ENCODE peak calls at places on chromosomes 2 and 18, in four cellular contexts. One of them, this sample, is unnamed.
A peak's percentile ranks its signal among the peaks of the same experiment; 100 is the strongest.

GRCh38 chr18:13234528-13234795 is 15.9 kb downstream of the LDLRAD4 start:
- DNase-seq in choroid plexus epithelial cell: no peak
- DNase-seq in lower leg skin: peak; percentile 80
- DNase-seq in AG10803: no peak
- DNase-seq in this sample: no peak

GRCh38 chr2:37843554-37843953 is 81.5 kb upstream of the RMDN2 start:
- DNase-seq in choroid plexus epithelial cell: peak; percentile 69
- DNase-seq in lower leg skin: no peak
- DNase-seq in AG10803: peak; percentile 88
- DNase-seq in this sample: no peak

GRCh38 chr2:82120120-82120519 is 1815.6 kb upstream of the LRRTM1 start:
- DNase-seq in choroid plexus epithelial cell: no peak
- DNase-seq in lower leg skin: no peak
- DNase-seq in AG10803: no peak
- DNase-seq in this sample: no peak

GRCh38 chr2:20208487-20208882 is 16.4 kb downstream of the SDC1 start:
- DNase-seq in choroid plexus epithelial cell: peak; percentile 64
- DNase-seq in lower leg skin: no peak
- DNase-seq in AG10803: peak; percentile 42
- DNase-seq in this sample: no peak

GRCh38 chr2:216882876-216883275 is 23.0 kb upstream of the TNP1 start:
- DNase-seq in choroid plexus epithelial cell: no peak
- DNase-seq in lower leg skin: no peak
- DNase-seq in AG10803: no peak
- DNase-seq in this sample: no peak

GRCh38 chr2:180715044-180715443 is 265.4 kb upstream of the UBE2E3 start:
- DNase-seq in choroid plexus epithelial cell: no peak
- DNase-seq in lower leg skin: no peak
- DNase-seq in AG10803: no peak
- DNase-seq in this sample: peak; percentile 92

GRCh38 chr2:16861154-16861929 is 195.7 kb upstream of the CYRIA start:
- DNase-seq in choroid plexus epithelial cell: peak; percentile 72
- DNase-seq in lower leg skin: no peak
- DNase-seq in AG10803: no peak
- DNase-seq in this sample: no peak

GRCh38 chr18:34773961-34774754 is 64.1 kb downstream of the DTNA start:
- DNase-seq in choroid plexus epithelial cell: peak; percentile 50
- DNase-seq in lower leg skin: no peak
- DNase-seq in AG10803: peak; percentile 56
- DNase-seq in this sample: no peak

GRCh38 chr2:207766697-207767460 is 2.8 kb downstream of the FZD5 start:
- DNase-seq in choroid plexus epithelial cell: no peak
- DNase-seq in lower leg skin: no peak
- DNase-seq in AG10803: no peak
- DNase-seq in this sample: no peak

GRCh38 chr2:112004246-112004645 is 50.8 kb upstream of the TMEM87B start:
- DNase-seq in choroid plexus epithelial cell: peak; percentile 24
- DNase-seq in lower leg skin: peak; percentile 88
- DNase-seq in AG10803: no peak
- DNase-seq in this sample: no peak

GRCh38 chr2:15993666-15994065 is 53.3 kb downstream of the MYCN start:
- DNase-seq in choroid plexus epithelial cell: no peak
- DNase-seq in lower leg skin: no peak
- DNase-seq in AG10803: no peak
- DNase-seq in this sample: no peak

GRCh38 chr18:5197032-5197434 is at the start of gene AKAIN1:
- DNase-seq in choroid plexus epithelial cell: peak; percentile 41
- DNase-seq in lower leg skin: no peak
- DNase-seq in AG10803: peak; percentile 27
- DNase-seq in this sample: no peak

GRCh38 chr2:75595541-75596395 is 35.0 kb upstream of the EVA1A start:
- DNase-seq in choroid plexus epithelial cell: peak; percentile 89
- DNase-seq in lower leg skin: no peak
- DNase-seq in AG10803: peak; percentile 87
- DNase-seq in this sample: no peak

GRCh38 chr2:55425449-55425848 is 5.8 kb upstream of the CCDC88A start:
- DNase-seq in choroid plexus epithelial cell: peak; percentile 91
- DNase-seq in lower leg skin: no peak
- DNase-seq in AG10803: peak; percentile 70
- DNase-seq in this sample: no peak

GRCh38 chr2:146451972-146452371 is 1392.9 kb upstream of the ACVR2A start:
- DNase-seq in choroid plexus epithelial cell: no peak
- DNase-seq in lower leg skin: no peak
- DNase-seq in AG10803: no peak
- DNase-seq in this sample: no peak

GRCh38 chr2:233056961-233057605 is 3.1 kb upstream of the INPP5D start:
- DNase-seq in choroid plexus epithelial cell: no peak
- DNase-seq in lower leg skin: peak; percentile 40
- DNase-seq in AG10803: no peak
- DNase-seq in this sample: no peak

GRCh38 chr2:219358170-219359075 is 25.9 kb upstream of the RESP18 start:
- DNase-seq in choroid plexus epithelial cell: no peak
- DNase-seq in lower leg skin: no peak
- DNase-seq in AG10803: no peak
- DNase-seq in this sample: no peak

GRCh38 chr2:187567126-187567525 is 12.9 kb upstream of the TFPI start:
- DNase-seq in choroid plexus epithelial cell: peak; percentile 93
- DNase-seq in lower leg skin: no peak
- DNase-seq in AG10803: peak; percentile 76
- DNase-seq in this sample: no peak

GRCh38 chr2:239806758-239807434 is 218.2 kb downstream of the NDUFA10 start:
- DNase-seq in choroid plexus epithelial cell: no peak
- DNase-seq in lower leg skin: peak; percentile 79
- DNase-seq in AG10803: no peak
- DNase-seq in this sample: no peak

GRCh38 chr2:100278986-100279385 is 43.3 kb downstream of the LONRF2 start:
- DNase-seq in choroid plexus epithelial cell: no peak
- DNase-seq in lower leg skin: peak; percentile 69
- DNase-seq in AG10803: no peak
- DNase-seq in this sample: no peak

GRCh38 chr2:86298411-86299390 is 38.7 kb downstream of the REEP1 start:
- DNase-seq in choroid plexus epithelial cell: no peak
- DNase-seq in lower leg skin: peak; percentile 76
- DNase-seq in AG10803: peak; percentile 6
- DNase-seq in this sample: no peak

GRCh38 chr2:211957799-211958198 is 580.8 kb downstream of the ERBB4 start:
- DNase-seq in choroid plexus epithelial cell: no peak
- DNase-seq in lower leg skin: no peak
- DNase-seq in AG10803: no peak
- DNase-seq in this sample: peak; percentile 34

GRCh38 chr2:143936758-143937562 is 583.0 kb downstream of the ZEB2 start:
- DNase-seq in choroid plexus epithelial cell: peak; percentile 38
- DNase-seq in lower leg skin: peak; percentile 86
- DNase-seq in AG10803: peak; percentile 36
- DNase-seq in this sample: no peak

GRCh38 chr2:205245652-205246051 is 436.6 kb upstream of the NRP2 start:
- DNase-seq in choroid plexus epithelial cell: peak; percentile 11
- DNase-seq in lower leg skin: no peak
- DNase-seq in AG10803: peak; percentile 75
- DNase-seq in this sample: no peak

GRCh38 chr2:6072757-6073156 is 380.6 kb downstream of the SOX11 start:
- DNase-seq in choroid plexus epithelial cell: no peak
- DNase-seq in lower leg skin: no peak
- DNase-seq in AG10803: no peak
- DNase-seq in this sample: no peak

GRCh38 chr2:45030553-45030952 is 21.3 kb upstream of the SIX2 start:
- DNase-seq in choroid plexus epithelial cell: no peak
- DNase-seq in lower leg skin: no peak
- DNase-seq in AG10803: no peak
- DNase-seq in this sample: no peak

GRCh38 chr2:3285901-3286645 is 91.5 kb downstream of the EIPR1 start:
- DNase-seq in choroid plexus epithelial cell: no peak
- DNase-seq in lower leg skin: peak; percentile 81
- DNase-seq in AG10803: no peak
- DNase-seq in this sample: no peak

GRCh38 chr2:129753261-129753660 is 226.2 kb upstream of the RAB6C start:
- DNase-seq in choroid plexus epithelial cell: no peak
- DNase-seq in lower leg skin: no peak
- DNase-seq in AG10803: no peak
- DNase-seq in this sample: no peak

GRCh38 chr2:95695613-95696012 is 103.8 kb downstream of the TRIM43 start:
- DNase-seq in choroid plexus epithelial cell: no peak
- DNase-seq in lower leg skin: peak; percentile 94
- DNase-seq in AG10803: no peak
- DNase-seq in this sample: no peak

GRCh38 chr2:127479219-127479825 is 47.0 kb downstream of the IWS1 start:
- DNase-seq in choroid plexus epithelial cell: peak; percentile 86
- DNase-seq in lower leg skin: no peak
- DNase-seq in AG10803: peak; percentile 68
- DNase-seq in this sample: peak; percentile 23

GRCh38 chr2:177289824-177290632 is 25.5 kb upstream of the NFE2L2 start:
- DNase-seq in choroid plexus epithelial cell: no peak
- DNase-seq in lower leg skin: no peak
- DNase-seq in AG10803: no peak
- DNase-seq in this sample: no peak

GRCh38 chr2:25274868-25275574 is 66.7 kb downstream of the DNMT3A start:
- DNase-seq in choroid plexus epithelial cell: no peak
- DNase-seq in lower leg skin: no peak
- DNase-seq in AG10803: no peak
- DNase-seq in this sample: no peak

GRCh38 chr2:62309465-62310091 is 113.7 kb downstream of the B3GNT2 start:
- DNase-seq in choroid plexus epithelial cell: no peak
- DNase-seq in lower leg skin: no peak
- DNase-seq in AG10803: peak; percentile 10
- DNase-seq in this sample: no peak

GRCh38 chr18:77131100-77131651 is 1.4 kb downstream of the MBP start:
- DNase-seq in choroid plexus epithelial cell: peak; percentile 67
- DNase-seq in lower leg skin: peak; percentile 90
- DNase-seq in AG10803: no peak
- DNase-seq in this sample: no peak

GRCh38 chr2:181656450-181657261 is at the start of gene CERKL:
- DNase-seq in choroid plexus epithelial cell: no peak
- DNase-seq in lower leg skin: no peak
- DNase-seq in AG10803: peak; percentile 6
- DNase-seq in this sample: no peak

GRCh38 chr2:167890739-167891138 is 356.7 kb downstream of the STK39 start:
- DNase-seq in choroid plexus epithelial cell: no peak
- DNase-seq in lower leg skin: no peak
- DNase-seq in AG10803: no peak
- DNase-seq in this sample: no peak

GRCh38 chr2:235689427-235689853 is 195.6 kb downstream of the AGAP1 start:
- DNase-seq in choroid plexus epithelial cell: no peak
- DNase-seq in lower leg skin: no peak
- DNase-seq in AG10803: no peak
- DNase-seq in this sample: no peak

DNA sequence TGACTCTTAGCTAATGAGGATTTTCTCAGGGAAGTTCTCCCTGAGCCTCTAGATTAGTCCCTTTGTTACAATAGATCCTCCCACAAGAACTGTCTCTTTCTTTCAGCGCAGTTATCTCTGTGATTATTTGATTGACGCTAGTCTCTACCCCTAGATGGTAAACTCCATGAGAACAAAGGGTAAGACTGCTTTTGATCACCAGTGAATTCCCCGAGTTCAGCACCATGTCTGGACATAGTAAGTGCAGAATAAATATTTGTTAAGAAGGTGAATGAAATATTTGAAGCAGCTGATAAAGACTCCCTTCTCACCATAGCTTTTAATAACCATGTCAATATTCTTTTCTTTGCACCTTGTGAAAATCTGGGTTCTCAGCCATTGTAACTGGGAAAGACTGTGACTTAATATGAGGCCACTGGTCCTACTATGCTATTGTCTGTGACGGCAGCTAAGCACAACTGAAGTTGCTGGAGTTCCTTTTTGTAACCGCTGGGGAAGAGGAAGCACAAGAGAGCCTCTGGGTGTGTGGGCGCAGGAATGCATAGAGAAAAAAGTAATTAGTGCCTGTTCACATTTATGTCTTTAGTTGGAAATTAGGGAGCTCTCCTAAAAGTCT is 214.7 kb downstream of the TGIF1 start:
- DNase-seq in choroid plexus epithelial cell: peak; percentile 35
- DNase-seq in lower leg skin: no peak
- DNase-seq in AG10803: no peak
- DNase-seq in this sample: no peak
- TF ChIP-seq CTCF in choroid plexus epithelial cell: peak; percentile 23
- TF ChIP-seq CTCF in lower leg skin: no peak
- TF ChIP-seq CTCF in AG10803: no peak
- TF ChIP-seq CTCF in this sample: no peak

GRCh38 chr2:105814291-105814940 is 69.7 kb downstream of the NCK2 start:
- DNase-seq in choroid plexus epithelial cell: no peak
- DNase-seq in lower leg skin: no peak
- DNase-seq in AG10803: peak; percentile 60
- DNase-seq in this sample: no peak

GRCh38 chr2:105812180-105813044 is 67.7 kb downstream of the NCK2 start:
- DNase-seq in choroid plexus epithelial cell: peak; percentile 74
- DNase-seq in lower leg skin: no peak
- DNase-seq in AG10803: peak; percentile 58
- DNase-seq in this sample: no peak

GRCh38 chr2:105815401-105815800 is 70.7 kb downstream of the NCK2 start:
- DNase-seq in choroid plexus epithelial cell: no peak
- DNase-seq in lower leg skin: no peak
- DNase-seq in AG10803: no peak
- DNase-seq in this sample: no peak

GRCh38 chr2:105813045-105813315 is 68.3 kb downstream of the NCK2 start:
- DNase-seq in choroid plexus epithelial cell: no peak
- DNase-seq in lower leg skin: no peak
- DNase-seq in AG10803: no peak
- DNase-seq in this sample: no peak

DNA sequence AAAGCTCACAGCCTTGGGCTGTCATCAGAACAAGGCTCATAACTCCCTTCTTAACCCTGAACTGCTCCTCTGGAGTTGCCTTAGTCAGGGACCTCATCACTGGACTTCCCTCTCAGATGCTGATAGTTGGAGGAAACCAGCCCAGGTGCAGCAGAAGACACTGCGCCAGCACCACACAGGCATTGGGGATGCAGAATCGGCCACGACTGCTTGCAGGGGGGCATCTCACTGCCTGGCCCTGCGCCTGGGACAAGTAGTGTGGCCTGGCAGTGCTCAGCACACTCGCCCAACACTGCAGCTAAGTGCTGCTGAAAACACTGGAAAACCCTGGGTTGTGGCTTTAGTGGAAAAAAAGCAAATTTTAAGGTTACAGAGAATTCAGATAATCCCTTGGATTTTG is 68.7 kb downstream of the NCK2 start:
- DNase-seq in choroid plexus epithelial cell: no peak
- DNase-seq in lower leg skin: no peak
- DNase-seq in AG10803: no peak
- DNase-seq in this sample: no peak
- H3K4me3 ChIP-seq in choroid plexus epithelial cell: no peak overlapping the region
- H3K4me3 ChIP-seq in lower leg skin: no peak overlapping the region
- H3K4me3 ChIP-seq in AG10803: no peak overlapping the region
- H3K4me3 ChIP-seq in this sample: no peak overlapping the region

GRCh38 chr2:58155160-58155778 is 85.9 kb downstream of the FANCL start:
- DNase-seq in choroid plexus epithelial cell: no peak
- DNase-seq in lower leg skin: no peak
- DNase-seq in AG10803: no peak
- DNase-seq in this sample: no peak

GRCh38 chr2:58156780-58157179 is 84.3 kb downstream of the FANCL start:
- DNase-seq in choroid plexus epithelial cell: peak; percentile 23
- DNase-seq in lower leg skin: no peak
- DNase-seq in AG10803: peak; percentile 90
- DNase-seq in this sample: no peak

GRCh38 chr2:58157754-58158153 is 83.4 kb downstream of the FANCL start:
- DNase-seq in choroid plexus epithelial cell: no peak
- DNase-seq in lower leg skin: no peak
- DNase-seq in AG10803: no peak
- DNase-seq in this sample: no peak
- TF ChIP-seq CTCF in choroid plexus epithelial cell: no peak
- TF ChIP-seq CTCF in lower leg skin: no peak
- TF ChIP-seq CTCF in AG10803: no peak
- TF ChIP-seq CTCF in this sample: no peak

GRCh38 chr2:122105885-122106221 is 350.4 kb downstream of the TSN start:
- DNase-seq in choroid plexus epithelial cell: no peak
- DNase-seq in lower leg skin: no peak
- DNase-seq in AG10803: no peak
- DNase-seq in this sample: no peak
- H3K4me3 ChIP-seq in choroid plexus epithelial cell: no peak overlapping the region
- H3K4me3 ChIP-seq in lower leg skin: no peak overlapping the region
- H3K4me3 ChIP-seq in AG10803: no peak overlapping the region
- H3K4me3 ChIP-seq in this sample: no peak overlapping the region

This sample was measured in LNCaP clone FGC.